ENCODE peak calls at places on chromosome 4, in four cellular contexts. A is K562, Q is HCT116, G is H1. S is an unnamed sample.

GRCh38 chr4:39657465-39657864 is 18.8 kb upstream of the SMIM14 start:
- DNase-seq in A (no peak), Q (no peak), G (no peak), S (peak; percentile 67)

GRCh38 chr4:151472711-151473110 is 63.7 kb downstream of the FHIP1A start:
- DNase-seq in G (no peak), A (no peak), Q (no peak), S (no peak)

GRCh38 chr4:26751838-26752237 is 108.8 kb upstream of the STIM2 start:
- DNase-seq in A (no peak), G (no peak), Q (no peak), S (peak; percentile 16)

GRCh38 chr4:142984871-142985585 is 138.9 kb upstream of the INPP4B start:
- DNase-seq in A (no peak), G (peak; percentile 15), Q (peak; percentile 40), S (no peak)

GRCh38 chr4:162011039-162011438 is 152.8 kb downstream of the FSTL5 start:
- DNase-seq in Q (no peak), G (no peak), A (no peak), S (no peak)

GRCh38 chr4:105560488-105560887 is 8.1 kb downstream of the ARHGEF38 start:
- DNase-seq in G (no peak), A (no peak), Q (no peak), S (no peak)

GRCh38 chr4:35365186-35365585 is 879.1 kb downstream of the ARAP2 start:
- DNase-seq in G (no peak), Q (no peak), A (no peak), S (no peak)

GRCh38 chr4:100169796-100170485 is 20.3 kb downstream of the DDIT4L start:
- DNase-seq in G (no peak), A (no peak), Q (no peak), S (no peak)

GRCh38 chr4:112817933-112818921 is 181.3 kb downstream of the LARP7 start:
- DNase-seq in G (peak; percentile 78), Q (peak; percentile 68), A (no peak), S (peak; percentile 55)

GRCh38 chr4:111494971-111495370 is 650.3 kb upstream of the FAM241A start:
- DNase-seq in G (no peak), A (no peak), Q (no peak), S (no peak)

GRCh38 chr4:6332042-6332668 is 62.5 kb downstream of the WFS1 start:
- DNase-seq in G (no peak), Q (no peak), A (peak; percentile 70), S (no peak)

GRCh38 chr4:112517067-112517588 is 1.1 kb upstream of the NEUROG2 start:
- DNase-seq in Q (no peak), A (no peak), G (no peak), S (peak; percentile 65)

GRCh38 chr4:173703076-173703475 is 173.0 kb upstream of the HAND2 start:
- DNase-seq in A (no peak), G (no peak), Q (no peak), S (no peak)

GRCh38 chr4:38489924-38490639 is 173.9 kb upstream of the KLF3 start:
- DNase-seq in A (no peak), Q (no peak), G (no peak), S (no peak)

GRCh38 chr4:156968479-156968984 is 3.1 kb downstream of the PDGFC start:
- DNase-seq in Q (peak; percentile 62), G (no peak), A (peak; percentile 18), S (no peak)

GRCh38 chr4:20253799-20254409 is 2.2 kb downstream of the SLIT2 start:
- DNase-seq in G (no peak), A (no peak), Q (no peak), S (no peak)

GRCh38 chr4:170423137-170423536 is 333.4 kb upstream of the AADAT start:
- DNase-seq in A (no peak), G (no peak), Q (no peak), S (no peak)

GRCh38 chr4:7938513-7939376 is 916 bp downstream of the AFAP1 start:
- DNase-seq in A (no peak), G (no peak), Q (no peak), S (no peak)

GRCh38 chr4:142567620-142568451 is 278.3 kb downstream of the INPP4B start:
- DNase-seq in Q (no peak), G (no peak), A (no peak), S (peak; percentile 31)

GRCh38 chr4:45120163-45120562 is 393.8 kb upstream of the GNPDA2 start:
- DNase-seq in G (no peak), A (no peak), Q (no peak), S (no peak)

GRCh38 chr4:69727412-69727811 is 33.0 kb downstream of the SULT1B1 start:
- DNase-seq in Q (no peak), A (no peak), G (no peak), S (no peak)

GRCh38 chr4:107278791-107279481 is 242.8 kb upstream of the DKK2 start:
- DNase-seq in A (no peak), G (no peak), Q (no peak), S (no peak)

GRCh38 chr4:90030953-90031352 is 96.2 kb upstream of the CCSER1 start:
- DNase-seq in G (peak; percentile 3), A (no peak), Q (peak; percentile 23), S (no peak)

GRCh38 chr4:59759082-59759825 is 1440.9 kb upstream of the ADGRL3 start:
- DNase-seq in A (no peak), Q (no peak), G (no peak), S (no peak)

GRCh38 chr4:8205241-8205707 is 6.2 kb downstream of the SH3TC1 start:
- DNase-seq in G (no peak), A (no peak), Q (no peak), S (no peak)

GRCh38 chr4:76179398-76180318 is 31.5 kb upstream of the NUP54 start:
- DNase-seq in Q (peak; percentile 60), A (peak; percentile 79), G (peak; percentile 59), S (no peak)
- TF ChIP-seq EGR1 in Q (no peak), A (no peak), G (no peak), S (no peak)

GRCh38 chr4:73815145-73815544 is 21.3 kb upstream of the CXCL6 start:
- DNase-seq in Q (no peak), A (no peak), G (no peak), S (no peak)
- TF ChIP-seq EGR1 in Q (no peak), A (no peak), G (no peak), S (no peak)

GRCh38 chr4:48594185-48594584 is 104.1 kb downstream of the ZAR1 start:
- DNase-seq in A (no peak), G (no peak), Q (no peak), S (no peak)
- TF ChIP-seq EGR1 in A (no peak), G (no peak), Q (no peak), S (no peak)

GRCh38 chr4:88736264-88736663 is 38.6 kb upstream of the NAP1L5 start:
- DNase-seq in A (no peak), Q (no peak), G (no peak), S (no peak)

GRCh38 chr4:88738146-88738545 is 40.5 kb upstream of the NAP1L5 start:
- DNase-seq in A (no peak), G (no peak), Q (no peak), S (no peak)

GRCh38 chr4:88737304-88738015 is 39.8 kb upstream of the NAP1L5 start:
- DNase-seq in A (no peak), Q (no peak), G (no peak), S (peak; percentile 13)

GRCh38 chr4:88735554-88735953 is 37.9 kb upstream of the NAP1L5 start:
- DNase-seq in A (no peak), G (no peak), Q (no peak), S (no peak)

GRCh38 chr4:88738714-88739366 is 41.2 kb upstream of the NAP1L5 start:
- DNase-seq in Q (no peak), A (no peak), G (peak; percentile 54), S (no peak)
- TF ChIP-seq EGR1 in Q (no peak), A (no peak), G (no peak), S (no peak)

GRCh38 chr4:53586121-53586816 is 5.0 kb downstream of the LNX1 start:
- DNase-seq in A (no peak), Q (no peak), G (no peak), S (no peak)
- TF ChIP-seq EGR1 in A (no peak), Q (no peak), G (no peak), S (no peak)

S was measured in GM12878.